ENCODE peak calls at places on chromosome 17, in five cellular contexts. P is SK-N-SH, G is spleen, O is stomach, J is breast epithelium. X is an unnamed sample.

GRCh38 chr17:60292697-60293096 is 99.2 kb downstream of the USP32 start:
- DNase-seq in P (no peak), J (no peak), O (no peak), G (no peak), X (no peak)

GRCh38 chr17:57682667-57683066 is 62.4 kb downstream of the CCDC182 start:
- DNase-seq in P (no peak), O (no peak), G (no peak), J (no peak), X (no peak)

GRCh38 chr17:42153919-42154491 is 784 bp downstream of the RAB5C start:
- DNase-seq in O (no peak), P (no peak), J (no peak), G (no peak), X (peak)

GRCh38 chr17:66466933-66467367 is 164.5 kb downstream of the PRKCA start:
- DNase-seq in G (no peak), O (no peak), J (no peak), P (no peak), X (peak)

GRCh38 chr17:82874011-82874835 is 34.4 kb upstream of the ZNF750 start:
- DNase-seq in P (no peak), G (peak), J (peak), O (peak), X (no peak)

GRCh38 chr17:45440161-45440859 is 7.6 kb upstream of the ARHGAP27 start:
- DNase-seq in O (no peak), G (peak), J (no peak), P (no peak), X (peak)

GRCh38 chr17:6471531-6472465 is 27.5 kb downstream of the PIMREG start:
- DNase-seq in P (no peak), O (no peak), J (no peak), G (no peak), X (peak)

GRCh38 chr17:41500131-41500911 is 5.1 kb downstream of the KRT13 start:
- DNase-seq in O (no peak), J (no peak), P (no peak), G (no peak), X (no peak)

GRCh38 chr17:72332367-72332766 is 211.5 kb downstream of the SOX9 start:
- DNase-seq in J (no peak), O (no peak), P (no peak), G (no peak), X (no peak)

GRCh38 chr17:41298458-41299135 is 4.1 kb downstream of the KRTAP29-1 start:
- DNase-seq in G (no peak), J (no peak), O (no peak), P (no peak), X (peak)

GRCh38 chr17:5584971-5585794 is 874 bp upstream of the NLRP1 start:
- DNase-seq in G (no peak), P (no peak), O (no peak), J (no peak), X (peak)

GRCh38 chr17:57215317-57215716 is 41.0 kb upstream of the MSI2 start:
- DNase-seq in J (peak), P (no peak), O (peak), G (no peak), X (no peak)

DNA sequence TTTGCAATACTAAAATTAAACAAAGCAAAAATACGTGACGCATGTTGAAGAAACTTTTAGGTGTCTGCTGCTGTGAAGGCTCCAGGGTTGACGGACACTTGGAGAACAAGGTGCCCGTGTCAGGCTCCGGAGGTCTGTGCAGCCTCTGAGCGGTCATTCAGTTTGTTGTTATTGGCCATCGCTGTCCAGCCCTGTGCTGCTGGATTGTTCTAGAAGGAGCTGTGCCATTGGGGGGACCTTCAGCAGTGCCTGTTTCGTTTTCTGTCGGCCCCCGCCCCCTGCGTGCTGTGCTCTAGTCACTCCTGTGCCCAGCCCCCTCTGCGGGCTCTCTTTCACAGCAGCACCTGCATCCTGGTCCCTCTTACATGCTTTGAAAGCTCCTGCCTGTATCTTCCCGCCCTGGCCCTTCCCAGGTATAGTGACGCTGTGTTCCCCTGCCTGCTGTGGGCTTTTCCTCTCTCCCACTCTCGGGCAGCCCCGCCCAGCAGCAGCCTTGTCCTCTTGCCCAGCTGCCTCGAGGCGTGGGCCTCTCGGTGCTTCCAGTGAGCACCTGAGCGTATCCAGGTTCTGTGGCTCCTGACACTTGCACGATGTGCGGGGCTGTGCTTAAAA is 50.7 kb downstream of the RNF213 start:
- DNase-seq in P (no peak), O (no peak), G (peak), J (no peak), X (no peak)
- TF ChIP-seq POLR2AphosphoS5 in P (no peak), O (no peak), G (peak), J (no peak), X (no peak)

GRCh38 chr17:80101160-80101945 is at the start of gene GAA:
- DNase-seq in P (peak), O (peak), G (peak), J (peak), X (peak)
- H3K4me3 ChIP-seq in P (peak), O (peak), G (peak), J (peak), X (peak)

GRCh38 chr17:75707096-75707720 is 14.1 kb upstream of the ITGB4 start:
- DNase-seq in O (peak), J (no peak), G (peak), P (no peak), X (no peak)

GRCh38 chr17:75703191-75703590 is 18.1 kb upstream of the ITGB4 start:
- DNase-seq in P (no peak), G (no peak), J (no peak), O (no peak), X (no peak)

GRCh38 chr17:75703591-75703990 is 17.7 kb upstream of the ITGB4 start:
- DNase-seq in J (no peak), G (no peak), P (no peak), O (no peak), X (no peak)

GRCh38 chr17:75704963-75705875 is 16.0 kb upstream of the ITGB4 start:
- DNase-seq in P (no peak), G (no peak), O (no peak), J (no peak), X (no peak)

DNA sequence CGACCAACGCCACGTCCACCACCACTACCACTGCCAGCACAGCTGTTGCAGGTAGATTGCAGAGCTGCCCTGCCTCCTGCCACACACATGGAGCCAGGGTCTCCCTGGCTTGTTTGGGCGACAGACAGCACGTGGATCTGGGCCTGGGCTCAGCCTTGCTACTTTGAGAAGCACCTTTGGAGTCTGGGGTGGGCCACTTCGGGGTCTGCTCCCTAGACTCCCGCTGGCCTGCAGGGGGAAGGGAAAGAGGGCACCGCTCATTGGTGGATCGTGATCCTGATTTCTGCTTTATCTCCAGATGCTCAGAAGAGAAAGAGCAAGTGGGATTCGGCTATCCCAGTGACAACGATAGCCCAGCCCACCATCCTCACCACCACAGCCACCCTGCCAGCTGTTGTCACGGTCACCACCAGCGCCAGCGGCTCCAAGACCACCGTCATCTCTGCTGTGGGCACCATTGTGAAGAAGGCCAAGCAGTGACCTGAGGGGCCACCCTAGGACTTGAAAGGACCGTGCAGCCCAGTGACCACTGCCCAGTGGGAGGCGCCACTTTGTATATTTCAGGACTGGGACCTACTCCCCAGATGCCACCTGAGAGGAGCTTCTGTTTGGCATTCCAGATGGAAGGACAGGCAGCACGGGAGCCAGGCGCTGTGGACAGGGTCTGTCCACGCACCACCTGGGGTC is 15.1 kb upstream of the ITGB4 start:
- DNase-seq in J (no peak), O (no peak), P (no peak), G (no peak), X (no peak)
- TF ChIP-seq CTCF in J (no peak), O (no peak), P (no peak), G (no peak), X (no peak)

GRCh38 chr17:50094753-50095616 is at the start of gene PDK2:
- DNase-seq in J (peak), G (peak), P (peak), O (peak), X (peak)
- TF ChIP-seq POLR2AphosphoS5 in J (peak), G (peak), P (peak), O (peak), X (no peak)

X was measured in GM23338.